ENCODE peak calls at places on chromosomes 13 and 19, in four cellular contexts. One of them, this sample, is unnamed.

GRCh38 chr13:111900390-111901180 is 166.4 kb upstream of the SOX1 start:
- DNase-seq in NCI-H2029 treated with DMSO at 0.1 percent for 48 hours: no peak
- DNase-seq in foreskin keratinocyte: no peak
- DNase-seq in stomach: no peak
- DNase-seq in this sample: no peak

GRCh38 chr19:10719466-10719961 is 1.6 kb downstream of the DNM2 start:
- DNase-seq in NCI-H2029 treated with DMSO at 0.1 percent for 48 hours: no peak
- DNase-seq in foreskin keratinocyte: no peak
- DNase-seq in stomach: no peak
- DNase-seq in this sample: no peak

GRCh38 chr19:10107254-10107653 is 1.1 kb downstream of the PPAN start:
- DNase-seq in NCI-H2029 treated with DMSO at 0.1 percent for 48 hours: no peak
- DNase-seq in foreskin keratinocyte: no peak
- DNase-seq in stomach: no peak
- DNase-seq in this sample: no peak

GRCh38 chr19:48413879-48414623 is 20.6 kb downstream of the GRIN2D start:
- DNase-seq in NCI-H2029 treated with DMSO at 0.1 percent for 48 hours: no peak
- DNase-seq in foreskin keratinocyte: no peak
- DNase-seq in stomach: no peak
- DNase-seq in this sample: no peak

GRCh38 chr13:76425930-76426329 is 460.3 kb downstream of the KCTD12 start:
- DNase-seq in NCI-H2029 treated with DMSO at 0.1 percent for 48 hours: no peak
- DNase-seq in foreskin keratinocyte: no peak
- DNase-seq in stomach: no peak
- DNase-seq in this sample: no peak

GRCh38 chr13:74290324-74290773 is 156.1 kb upstream of the KLF12 start:
- DNase-seq in NCI-H2029 treated with DMSO at 0.1 percent for 48 hours: peak; percentile 84
- DNase-seq in foreskin keratinocyte: peak; percentile 95
- DNase-seq in stomach: no peak
- DNase-seq in this sample: peak; percentile 92

GRCh38 chr19:51207747-51208146 is 17.1 kb upstream of the CD33 start:
- DNase-seq in NCI-H2029 treated with DMSO at 0.1 percent for 48 hours: no peak
- DNase-seq in foreskin keratinocyte: no peak
- DNase-seq in stomach: no peak
- DNase-seq in this sample: no peak

GRCh38 chr19:48819366-48819816 is 8.6 kb upstream of the BCAT2 start:
- DNase-seq in NCI-H2029 treated with DMSO at 0.1 percent for 48 hours: peak; percentile 99
- DNase-seq in foreskin keratinocyte: no peak
- DNase-seq in stomach: peak; percentile 97
- DNase-seq in this sample: peak; percentile 73

GRCh38 chr19:24159707-24160106 is 72.7 kb downstream of the ZNF254 start:
- DNase-seq in NCI-H2029 treated with DMSO at 0.1 percent for 48 hours: no peak
- DNase-seq in foreskin keratinocyte: no peak
- DNase-seq in stomach: no peak
- DNase-seq in this sample: no peak

GRCh38 chr19:50568321-50569022 is at the start of gene LRRC4B:
- DNase-seq in NCI-H2029 treated with DMSO at 0.1 percent for 48 hours: no peak
- DNase-seq in foreskin keratinocyte: no peak
- DNase-seq in stomach: no peak
- DNase-seq in this sample: no peak

GRCh38 chr19:16876904-16877361 is 11.9 kb upstream of the F2RL3 start:
- DNase-seq in NCI-H2029 treated with DMSO at 0.1 percent for 48 hours: no peak
- DNase-seq in foreskin keratinocyte: no peak
- DNase-seq in stomach: no peak
- DNase-seq in this sample: no peak

GRCh38 chr13:31756346-31756745 is 17.0 kb downstream of the RXFP2 start:
- DNase-seq in NCI-H2029 treated with DMSO at 0.1 percent for 48 hours: no peak
- DNase-seq in foreskin keratinocyte: peak; percentile 32
- DNase-seq in stomach: no peak
- DNase-seq in this sample: no peak

GRCh38 chr19:28948531-28948930 is 264.4 kb downstream of the UQCRFS1 start:
- DNase-seq in NCI-H2029 treated with DMSO at 0.1 percent for 48 hours: no peak
- DNase-seq in foreskin keratinocyte: no peak
- DNase-seq in stomach: no peak
- DNase-seq in this sample: no peak

GRCh38 chr13:26653310-26653709 is 95.8 kb downstream of the WASF3 start:
- DNase-seq in NCI-H2029 treated with DMSO at 0.1 percent for 48 hours: no peak
- DNase-seq in foreskin keratinocyte: no peak
- DNase-seq in stomach: no peak
- DNase-seq in this sample: no peak

GRCh38 chr13:40470665-40471064 is 195.8 kb downstream of the FOXO1 start:
- DNase-seq in NCI-H2029 treated with DMSO at 0.1 percent for 48 hours: no peak
- DNase-seq in foreskin keratinocyte: no peak
- DNase-seq in stomach: no peak
- DNase-seq in this sample: no peak

GRCh38 chr13:107185889-107186288 is 618.0 kb upstream of the ARGLU1 start:
- DNase-seq in NCI-H2029 treated with DMSO at 0.1 percent for 48 hours: no peak
- DNase-seq in foreskin keratinocyte: no peak
- DNase-seq in stomach: no peak
- DNase-seq in this sample: no peak

GRCh38 chr19:12703056-12703455 is 6.6 kb upstream of the FBXW9 start:
- DNase-seq in NCI-H2029 treated with DMSO at 0.1 percent for 48 hours: no peak
- DNase-seq in foreskin keratinocyte: no peak
- DNase-seq in stomach: no peak
- DNase-seq in this sample: no peak

GRCh38 chr13:41917641-41918040 is 43.3 kb downstream of the VWA8 start:
- DNase-seq in NCI-H2029 treated with DMSO at 0.1 percent for 48 hours: no peak
- DNase-seq in foreskin keratinocyte: no peak
- DNase-seq in stomach: no peak
- DNase-seq in this sample: no peak

GRCh38 chr13:61880576-61881283 is 465.1 kb upstream of the PCDH20 start:
- DNase-seq in NCI-H2029 treated with DMSO at 0.1 percent for 48 hours: no peak
- DNase-seq in foreskin keratinocyte: no peak
- DNase-seq in stomach: peak; percentile 36
- DNase-seq in this sample: no peak

GRCh38 chr19:45629704-45630103 is 9.5 kb downstream of the EML2 start:
- DNase-seq in NCI-H2029 treated with DMSO at 0.1 percent for 48 hours: no peak
- DNase-seq in foreskin keratinocyte: no peak
- DNase-seq in stomach: no peak
- DNase-seq in this sample: no peak

GRCh38 chr19:52725528-52725961 is 9.3 kb downstream of the ZNF611 start:
- DNase-seq in NCI-H2029 treated with DMSO at 0.1 percent for 48 hours: no peak
- DNase-seq in foreskin keratinocyte: no peak
- DNase-seq in stomach: no peak
- DNase-seq in this sample: no peak

GRCh38 chr13:52067237-52067636 is 42.7 kb downstream of the UTP14C start:
- DNase-seq in NCI-H2029 treated with DMSO at 0.1 percent for 48 hours: no peak
- DNase-seq in foreskin keratinocyte: no peak
- DNase-seq in stomach: no peak
- DNase-seq in this sample: no peak

GRCh38 chr19:29927944-29928669 is 13.9 kb upstream of the URI1 start:
- DNase-seq in NCI-H2029 treated with DMSO at 0.1 percent for 48 hours: no peak
- DNase-seq in foreskin keratinocyte: no peak
- DNase-seq in stomach: no peak
- DNase-seq in this sample: no peak

GRCh38 chr13:82847595-82847994 is 1034.7 kb downstream of the SLITRK1 start:
- DNase-seq in NCI-H2029 treated with DMSO at 0.1 percent for 48 hours: no peak
- DNase-seq in foreskin keratinocyte: no peak
- DNase-seq in stomach: no peak
- DNase-seq in this sample: no peak

GRCh38 chr13:45231722-45232121 is 30.9 kb upstream of the KCTD4 start:
- DNase-seq in NCI-H2029 treated with DMSO at 0.1 percent for 48 hours: no peak
- DNase-seq in foreskin keratinocyte: no peak
- DNase-seq in stomach: no peak
- DNase-seq in this sample: no peak

GRCh38 chr13:79723462-79724116 is 242.6 kb downstream of the NDFIP2 start:
- DNase-seq in NCI-H2029 treated with DMSO at 0.1 percent for 48 hours: no peak
- DNase-seq in foreskin keratinocyte: no peak
- DNase-seq in stomach: no peak
- DNase-seq in this sample: no peak

This sample was measured in epithelial cell of prostate.